ENCODE peak calls at places on chromosome 14, in four cellular contexts. H is K562, L is WTC11, M is HepG2. E is an unnamed sample.
A peak's percentile ranks its signal among the peaks of the same experiment; 100 is the strongest.

GRCh38 chr14:93084866-93085857 is 30.6 kb downstream of the ITPK1 start:
- DNase-seq in H (no peak), L (no peak), M (no peak), E (no peak)

GRCh38 chr14:61575751-61576150 is 119.6 kb upstream of the HIF1A start:
- DNase-seq in H (no peak), L (no peak), M (no peak), E (no peak)

GRCh38 chr14:69553221-69553620 is 21.4 kb downstream of the CCDC177 start:
- DNase-seq in H (no peak), L (no peak), M (no peak), E (no peak)

GRCh38 chr14:86221755-86222154 is 691.8 kb downstream of the FLRT2 start:
- DNase-seq in H (no peak), L (no peak), M (no peak), E (no peak)

GRCh38 chr14:76546426-76547221 is 170.7 kb downstream of the ESRRB start:
- DNase-seq in H (peak; percentile 62), L (peak; percentile 72), M (peak; percentile 25), E (peak; percentile 50)

GRCh38 chr14:22532345-22533056 is 56.5 kb downstream of the DAD1 start:
- DNase-seq in H (no peak), L (no peak), M (no peak), E (no peak)

GRCh38 chr14:53954551-53955233 is 1.9 kb downstream of the BMP4 start:
- DNase-seq in H (no peak), L (peak; percentile 29), M (no peak), E (peak; percentile 21)

GRCh38 chr14:61280092-61280525 is 1.0 kb downstream of the TMEM30B start:
- DNase-seq in H (no peak), L (no peak), M (no peak), E (no peak)

GRCh38 chr14:72608391-72609204 is 285.3 kb downstream of the DPF3 start:
- DNase-seq in H (peak; percentile 20), L (no peak), M (no peak), E (peak; percentile 66)

GRCh38 chr14:77641534-77642341 is 25.3 kb upstream of the SPTLC2 start:
- DNase-seq in H (no peak), L (no peak), M (no peak), E (peak; percentile 27)

GRCh38 chr14:105635560-105635959 is 109.2 kb downstream of the TMEM121 start:
- DNase-seq in H (no peak), L (no peak), M (no peak), E (no peak)

GRCh38 chr14:77988966-77989365 is 181.2 kb upstream of the NRXN3 start:
- DNase-seq in H (no peak), L (no peak), M (peak; percentile 6), E (peak; percentile 13)

GRCh38 chr14:92920001-92920400 is 2.9 kb upstream of the CHGA start:
- DNase-seq in H (no peak), L (no peak), M (no peak), E (no peak)

GRCh38 chr14:103121161-103121845 is 2.0 kb upstream of the TNFAIP2 start:
- DNase-seq in H (no peak), L (no peak), M (no peak), E (peak; percentile 77)

GRCh38 chr14:24851837-24852236 is 198.1 kb downstream of the STXBP6 start:
- DNase-seq in H (no peak), L (no peak), M (no peak), E (no peak)

GRCh38 chr14:37591941-37592287 is 3.1 kb downstream of the FOXA1 start:
- DNase-seq in H (no peak), L (peak; percentile 43), M (no peak), E (peak; percentile 77)

GRCh38 chr14:57169901-57170300 is 98.8 kb downstream of the EXOC5 start:
- DNase-seq in H (no peak), L (no peak), M (no peak), E (no peak)

GRCh38 chr14:45068396-45068795 is 15.5 kb upstream of the PRPF39 start:
- DNase-seq in H (no peak), L (no peak), M (no peak), E (no peak)

DNA sequence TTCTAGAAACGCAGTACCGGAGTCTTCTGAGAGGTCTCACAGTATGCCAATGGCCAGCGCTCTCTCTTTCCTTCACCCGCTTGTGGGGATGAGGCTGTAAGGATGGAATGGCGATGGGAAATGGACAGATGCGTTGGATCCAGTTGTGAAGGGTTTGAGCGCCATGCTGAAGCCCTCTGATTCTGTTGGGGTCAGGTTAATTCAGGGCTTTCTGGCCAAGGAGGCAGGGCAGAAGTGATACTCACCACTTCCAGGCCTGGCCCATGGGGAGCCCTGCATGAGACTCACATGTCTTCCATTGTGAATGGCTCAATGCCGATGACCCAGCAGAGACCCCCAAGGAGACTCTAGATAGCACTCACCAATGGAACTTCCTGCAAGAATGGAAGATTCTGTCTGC is 114.3 kb downstream of the BCL11B start:
- DNase-seq in H (no peak), L (no peak), M (no peak), E (no peak)
- TF ChIP-seq HMGXB4 in H (no peak), L (no peak), M (no peak), E (no peak)

GRCh38 chr14:73810478-73811163 is 41.0 kb upstream of the PTGR2 start:
- DNase-seq in H (no peak), L (no peak), M (no peak), E (no peak)
- TF ChIP-seq HMGXB4 in H (no peak), L (no peak), M (no peak), E (no peak)

DNA sequence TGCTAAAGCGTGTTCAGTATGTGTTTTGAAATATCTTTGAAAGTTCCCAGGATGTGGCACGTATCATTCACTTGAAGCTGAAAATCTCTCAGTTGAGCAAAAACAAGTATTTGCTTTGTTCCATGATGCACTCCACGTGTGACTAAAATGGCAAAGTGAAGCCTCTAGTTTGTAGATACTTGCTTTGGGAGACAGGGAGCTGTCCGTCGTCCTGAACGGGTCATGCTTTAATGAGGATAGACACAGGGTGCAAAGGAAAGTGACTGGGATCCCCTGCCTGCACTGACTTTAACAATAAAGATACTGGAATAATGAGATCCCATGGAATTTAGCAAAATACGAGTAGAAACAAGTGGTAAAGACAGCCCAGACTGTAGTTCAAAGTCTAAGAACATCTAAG is 991.4 kb downstream of the NRXN3 start:
- DNase-seq in H (no peak), L (peak; percentile 59), M (no peak), E (peak; percentile 3)
- TF ChIP-seq HMGXB4 in H (no peak), L (no peak), M (no peak), E (no peak)

GRCh38 chr14:30211326-30211725 is 283.7 kb upstream of the PRKD1 start:
- DNase-seq in H (no peak), L (no peak), M (no peak), E (no peak)
- TF ChIP-seq HMGXB4 in H (no peak), L (no peak), M (no peak), E (no peak)

GRCh38 chr14:49769171-49769570 is 1.2 kb downstream of the KLHDC2 start:
- DNase-seq in H (no peak), L (no peak), M (peak; percentile 53), E (no peak)
- TF ChIP-seq HMGXB4 in H (no peak), L (no peak), M (no peak), E (no peak)

GRCh38 chr14:27025648-27026047 is 427.8 kb upstream of the NOVA1 start:
- DNase-seq in H (no peak), L (no peak), M (no peak), E (no peak)
- TF ChIP-seq HMGXB4 in H (no peak), L (no peak), M (no peak), E (no peak)

GRCh38 chr14:91322623-91323022 is 78.1 kb upstream of the GPR68 start:
- DNase-seq in H (no peak), L (no peak), M (no peak), E (no peak)
- TF ChIP-seq HMGXB4 in H (no peak), L (no peak), M (no peak), E (no peak)

GRCh38 chr14:96781371-96781770 is 15.8 kb upstream of the VRK1 start:
- DNase-seq in H (no peak), L (no peak), M (no peak), E (no peak)

GRCh38 chr14:96782436-96782835 is 14.7 kb upstream of the VRK1 start:
- DNase-seq in H (no peak), L (no peak), M (no peak), E (no peak)

GRCh38 chr14:96783306-96784224 is 13.6 kb upstream of the VRK1 start:
- DNase-seq in H (no peak), L (no peak), M (no peak), E (no peak)
- TF ChIP-seq HMGXB4 in H (no peak), L (no peak), M (no peak), E (no peak)